ENCODE peak calls at places on chromosomes 6 and 20, in ten cellular contexts. D is RPMI7951; A is erythroblast; V is choroid plexus epithelial cell; I is iris pigment epithelial cell; C is type B pancreatic cell; U is activated naive CD4-positive, alpha-beta T cell; L is head of caudate nucleus; Y is activated CD4-positive, alpha-beta T cell treated with anti-CD3 and anti-CD28 coated beads for 4 hours; G is BE2C. H is an unnamed sample.

GRCh38 chr20:45779011-45779915 is 12.4 kb downstream of the WFDC3 start:
- DNase-seq in D (peak), A (peak), I (peak), Y (no peak), U (no peak), C (no peak), L (no peak), V (peak), G (no peak), H (no peak)

GRCh38 chr20:10524643-10525042 is 89.5 kb downstream of the SLX4IP start:
- DNase-seq in L (no peak), A (no peak), Y (no peak), V (peak), U (no peak), C (no peak), G (no peak), D (peak), I (peak), H (no peak)

GRCh38 chr20:36606171-36607116 is 865 bp downstream of the RAB5IF start:
- DNase-seq in V (peak), U (no peak), G (no peak), I (peak), D (peak), L (no peak), C (no peak), A (peak), Y (no peak), H (no peak)

GRCh38 chr6:11965499-11965898 is 46.6 kb upstream of the HIVEP1 start:
- DNase-seq in I (no peak), Y (no peak), D (no peak), U (no peak), L (no peak), C (no peak), A (no peak), V (no peak), G (no peak), H (no peak)

GRCh38 chr6:93087606-93088005 is 331.8 kb downstream of the EPHA7 start:
- DNase-seq in Y (no peak), A (no peak), U (no peak), D (no peak), V (no peak), C (no peak), I (no peak), L (no peak), G (no peak), H (no peak)

GRCh38 chr20:62694868-62695267 is 13.8 kb upstream of the NTSR1 start:
- DNase-seq in L (no peak), G (no peak), Y (no peak), V (no peak), A (no peak), U (no peak), C (no peak), D (no peak), I (no peak), H (no peak)

GRCh38 chr6:148440877-148441453 is 98.3 kb downstream of the SASH1 start:
- DNase-seq in I (peak), V (peak), A (no peak), Y (no peak), D (peak), L (no peak), U (no peak), G (no peak), C (no peak), H (no peak)

GRCh38 chr6:70086806-70087205 is 216.1 kb downstream of the COL9A1 start:
- DNase-seq in U (no peak), L (no peak), G (no peak), I (no peak), A (no peak), V (no peak), Y (no peak), C (no peak), D (no peak), H (no peak)

GRCh38 chr6:35049885-35050284 is 91.3 kb downstream of the TCP11 start:
- DNase-seq in Y (no peak), U (no peak), D (peak), L (peak), A (no peak), G (no peak), V (peak), I (peak), C (no peak), H (no peak)

GRCh38 chr6:92479821-92480220 is 939.5 kb downstream of the EPHA7 start:
- DNase-seq in D (no peak), A (no peak), L (no peak), I (peak), Y (no peak), G (peak), C (no peak), V (peak), U (no peak), H (no peak)

GRCh38 chr6:90219168-90219985 is 77.3 kb downstream of the BACH2 start:
- DNase-seq in I (peak), L (no peak), Y (no peak), D (peak), G (peak), A (peak), U (no peak), C (no peak), V (peak), H (peak)

GRCh38 chr6:53795254-53795701 is 473 bp downstream of the LRRC1 start:
- DNase-seq in G (no peak), C (no peak), I (peak), A (no peak), D (no peak), L (no peak), U (no peak), V (peak), Y (no peak), H (no peak)

GRCh38 chr6:44247338-44248302 is 719 bp downstream of the HSP90AB1 start:
- DNase-seq in Y (peak), C (no peak), D (peak), I (peak), A (peak), L (peak), U (peak), V (peak), G (peak), H (no peak)

GRCh38 chr20:58523916-58524315 is 8.7 kb upstream of the APCDD1L start:
- DNase-seq in V (peak), D (peak), U (no peak), I (peak), Y (no peak), C (no peak), G (no peak), A (no peak), L (no peak), H (no peak)

GRCh38 chr6:152368761-152369624 is 268.2 kb downstream of the SYNE1 start:
- DNase-seq in Y (no peak), U (no peak), A (no peak), D (no peak), I (peak), V (peak), C (no peak), L (peak), G (no peak), H (no peak)

GRCh38 chr6:116278478-116278822 is 1.3 kb downstream of the TSPYL1 start:
- DNase-seq in C (no peak), D (no peak), U (no peak), A (no peak), G (no peak), V (no peak), L (no peak), I (no peak), Y (no peak), H (no peak)

H was measured in neuronal stem cell.